ENCODE peak calls at places on chromosomes 4 and X, in eight cellular contexts. X is NCI-H1417; A is SK-N-DZ; J is MV-4-11; Y is M059J; D is activated CD8-positive, alpha-beta memory T cell treated with anti-CD3 and anti-CD28 coated beads for 4 hours; M is T-cell; E is stimulated activated CD4-positive, alpha-beta T cell treated with anti-CD3 and anti-CD28 coated beads, Interleukin-4, amount 100 ng/mL, for 24 hours. L is an unnamed sample.

GRCh38 chr4:109864134-109864533 is 16.2 kb downstream of the LRIT3 start:
- DNase-seq in D (no peak), M (no peak), E (no peak), X (no peak), Y (no peak), A (no peak), J (no peak), L (no peak)

GRCh38 chrX:71622347-71623104 is 4.2 kb upstream of the CXCR3 start:
- DNase-seq in J (peak), D (peak), X (no peak), E (peak), A (peak), M (peak), Y (peak), L (peak)

GRCh38 chr4:140755811-140756291 is 334 bp downstream of the TBC1D9 start:
- DNase-seq in A (peak), D (no peak), E (no peak), M (no peak), X (peak), Y (peak), J (no peak), L (no peak)

GRCh38 chrX:34578237-34578636 is 78.8 kb downstream of the TMEM47 start:
- DNase-seq in X (peak), J (peak), Y (peak), D (no peak), E (no peak), A (no peak), M (no peak), L (no peak)

GRCh38 chrX:133414399-133415275 is 652 bp downstream of the GPC4 start:
- DNase-seq in M (no peak), Y (peak), X (peak), E (no peak), A (no peak), D (no peak), J (no peak), L (no peak)

GRCh38 chrX:88439935-88440334 is 307.1 kb upstream of the CPXCR1 start:
- DNase-seq in A (no peak), J (no peak), D (no peak), Y (no peak), E (no peak), X (no peak), M (no peak), L (no peak)

GRCh38 chrX:110853610-110854009 is 58.0 kb upstream of the CHRDL1 start:
- DNase-seq in J (peak), Y (peak), E (no peak), D (no peak), M (no peak), X (peak), A (peak), L (no peak)

GRCh38 chrX:18961686-18962085 is 22.2 kb downstream of the PHKA2 start:
- DNase-seq in E (no peak), X (no peak), Y (no peak), J (peak), M (no peak), D (no peak), A (no peak), L (peak)

GRCh38 chrX:109740076-109740809 is 7.2 kb upstream of the ACSL4 start:
- DNase-seq in D (no peak), J (peak), A (no peak), M (no peak), E (no peak), Y (peak), X (no peak), L (peak)

GRCh38 chr4:138522366-138522765 is 280.2 kb upstream of the SLC7A11 start:
- DNase-seq in A (peak), J (peak), D (no peak), E (no peak), M (no peak), Y (peak), X (no peak), L (no peak)

GRCh38 chr4:82733636-82734035 is 65.0 kb downstream of the SCD5 start:
- DNase-seq in Y (peak), D (no peak), X (no peak), J (no peak), E (no peak), A (no peak), M (no peak), L (no peak)

GRCh38 chr4:148901075-148901705 is 459.0 kb upstream of the NR3C2 start:
- DNase-seq in D (no peak), M (no peak), J (no peak), X (no peak), Y (no peak), A (no peak), E (no peak), L (no peak)

GRCh38 chr4:139576219-139576618 is 20.2 kb upstream of the SETD7 start:
- DNase-seq in A (no peak), D (no peak), J (no peak), X (no peak), E (no peak), M (no peak), Y (no peak), L (no peak)

GRCh38 chr4:6563935-6564645 is 10.9 kb upstream of the MAN2B2 start:
- DNase-seq in J (no peak), M (no peak), X (no peak), A (no peak), E (no peak), D (no peak), Y (no peak), L (no peak)

GRCh38 chr4:52373650-52374049 is 285.5 kb downstream of the USP46 start:
- DNase-seq in M (no peak), D (no peak), E (no peak), A (no peak), J (no peak), Y (no peak), X (no peak), L (no peak)

GRCh38 chr4:144450526-144450925 is 195.4 kb upstream of the HHIP start:
- DNase-seq in D (no peak), J (no peak), Y (no peak), E (no peak), X (no peak), A (no peak), M (no peak), L (no peak)

GRCh38 chr4:40305329-40306193 is 29.6 kb upstream of the CHRNA9 start:
- DNase-seq in J (no peak), Y (no peak), X (no peak), D (no peak), A (no peak), M (peak), E (peak), L (no peak)

L was measured in GF-D8.